ENCODE peak calls at places on chromosomes 6 and 20, in ten cellular contexts. One of them, this sample, is unnamed.

GRCh38 chr6:119044263-119044662 is 34.2 kb downstream of the FAM184A start:
- DNase-seq in heart left ventricle: no peak
- DNase-seq in esophagus squamous epithelium: no peak
- DNase-seq in stomach: no peak
- DNase-seq in HCT116: no peak
- DNase-seq in body of pancreas: no peak
- DNase-seq in upper lobe of left lung: no peak
- DNase-seq in spleen: no peak
- DNase-seq in A549: no peak
- DNase-seq in ovary: no peak
- DNase-seq in this sample: no peak

GRCh38 chr6:80769101-80769500 is 662.6 kb downstream of the BCKDHB start:
- DNase-seq in heart left ventricle: no peak
- DNase-seq in esophagus squamous epithelium: no peak
- DNase-seq in stomach: no peak
- DNase-seq in HCT116: no peak
- DNase-seq in body of pancreas: no peak
- DNase-seq in upper lobe of left lung: no peak
- DNase-seq in spleen: no peak
- DNase-seq in A549: no peak
- DNase-seq in ovary: no peak
- DNase-seq in this sample: no peak

GRCh38 chr6:157715766-157716171 is 107.3 kb upstream of the SNX9 start:
- DNase-seq in heart left ventricle: peak
- DNase-seq in esophagus squamous epithelium: no peak
- DNase-seq in stomach: no peak
- DNase-seq in HCT116: no peak
- DNase-seq in body of pancreas: no peak
- DNase-seq in upper lobe of left lung: no peak
- DNase-seq in spleen: no peak
- DNase-seq in A549: no peak
- DNase-seq in ovary: peak
- DNase-seq in this sample: peak

GRCh38 chr20:39885975-39886649 is 802.9 kb downstream of the MAFB start:
- DNase-seq in heart left ventricle: peak
- DNase-seq in esophagus squamous epithelium: peak
- DNase-seq in stomach: peak
- DNase-seq in HCT116: no peak
- DNase-seq in body of pancreas: peak
- DNase-seq in upper lobe of left lung: no peak
- DNase-seq in spleen: no peak
- DNase-seq in A549: no peak
- DNase-seq in ovary: peak
- DNase-seq in this sample: peak

GRCh38 chr6:104050455-104050854 is 809.3 kb downstream of the HACE1 start:
- DNase-seq in heart left ventricle: no peak
- DNase-seq in esophagus squamous epithelium: no peak
- DNase-seq in stomach: no peak
- DNase-seq in HCT116: no peak
- DNase-seq in body of pancreas: no peak
- DNase-seq in upper lobe of left lung: no peak
- DNase-seq in spleen: no peak
- DNase-seq in A549: no peak
- DNase-seq in ovary: no peak
- DNase-seq in this sample: no peak

GRCh38 chr20:36836591-36837329 is 39.2 kb upstream of the TLDC2 start:
- DNase-seq in heart left ventricle: peak
- DNase-seq in esophagus squamous epithelium: no peak
- DNase-seq in stomach: peak
- DNase-seq in HCT116: peak
- DNase-seq in body of pancreas: peak
- DNase-seq in upper lobe of left lung: no peak
- DNase-seq in spleen: peak
- DNase-seq in A549: peak
- DNase-seq in ovary: peak
- DNase-seq in this sample: peak

GRCh38 chr20:5198651-5198924 is 71.8 kb downstream of the CDS2 start:
- DNase-seq in heart left ventricle: no peak
- DNase-seq in esophagus squamous epithelium: no peak
- DNase-seq in stomach: no peak
- DNase-seq in HCT116: no peak
- DNase-seq in body of pancreas: no peak
- DNase-seq in upper lobe of left lung: peak
- DNase-seq in spleen: no peak
- DNase-seq in A549: no peak
- DNase-seq in ovary: no peak
- DNase-seq in this sample: no peak

GRCh38 chr6:89385846-89386245 is 26.2 kb downstream of the RRAGD start:
- DNase-seq in heart left ventricle: no peak
- DNase-seq in esophagus squamous epithelium: no peak
- DNase-seq in stomach: no peak
- DNase-seq in HCT116: no peak
- DNase-seq in body of pancreas: no peak
- DNase-seq in upper lobe of left lung: peak
- DNase-seq in spleen: no peak
- DNase-seq in A549: no peak
- DNase-seq in ovary: no peak
- DNase-seq in this sample: peak

GRCh38 chr6:31401403-31401802 is 2.0 kb upstream of the MICA start:
- DNase-seq in heart left ventricle: peak
- DNase-seq in esophagus squamous epithelium: no peak
- DNase-seq in stomach: peak
- DNase-seq in HCT116: peak
- DNase-seq in body of pancreas: peak
- DNase-seq in upper lobe of left lung: no peak
- DNase-seq in spleen: no peak
- DNase-seq in A549: no peak
- DNase-seq in ovary: peak
- DNase-seq in this sample: peak
- TF ChIP-seq POLR2A in heart left ventricle: peak
- TF ChIP-seq POLR2A in esophagus squamous epithelium: peak
- TF ChIP-seq POLR2A in stomach: no peak
- TF ChIP-seq POLR2A in HCT116: no peak
- TF ChIP-seq POLR2A in body of pancreas: no peak
- TF ChIP-seq POLR2A in upper lobe of left lung: no peak
- TF ChIP-seq POLR2A in spleen: no peak
- TF ChIP-seq POLR2A in A549: no peak
- TF ChIP-seq POLR2A in ovary: peak
- TF ChIP-seq POLR2A in this sample: no peak

GRCh38 chr6:111888928-111889696 is 15.9 kb upstream of the FYN start:
- DNase-seq in heart left ventricle: peak
- DNase-seq in esophagus squamous epithelium: no peak
- DNase-seq in stomach: no peak
- DNase-seq in HCT116: no peak
- DNase-seq in body of pancreas: no peak
- DNase-seq in upper lobe of left lung: no peak
- DNase-seq in spleen: no peak
- DNase-seq in A549: no peak
- DNase-seq in ovary: peak
- DNase-seq in this sample: peak

GRCh38 chr6:111890981-111891380 is 17.7 kb upstream of the FYN start:
- DNase-seq in heart left ventricle: no peak
- DNase-seq in esophagus squamous epithelium: no peak
- DNase-seq in stomach: no peak
- DNase-seq in HCT116: no peak
- DNase-seq in body of pancreas: no peak
- DNase-seq in upper lobe of left lung: no peak
- DNase-seq in spleen: no peak
- DNase-seq in A549: no peak
- DNase-seq in ovary: no peak
- DNase-seq in this sample: no peak

GRCh38 chr6:111884068-111884467 is 10.8 kb upstream of the FYN start:
- DNase-seq in heart left ventricle: no peak
- DNase-seq in esophagus squamous epithelium: no peak
- DNase-seq in stomach: no peak
- DNase-seq in HCT116: no peak
- DNase-seq in body of pancreas: no peak
- DNase-seq in upper lobe of left lung: no peak
- DNase-seq in spleen: no peak
- DNase-seq in A549: no peak
- DNase-seq in ovary: no peak
- DNase-seq in this sample: no peak

GRCh38 chr6:111880181-111880944 is 7.1 kb upstream of the FYN start:
- DNase-seq in heart left ventricle: no peak
- DNase-seq in esophagus squamous epithelium: no peak
- DNase-seq in stomach: no peak
- DNase-seq in HCT116: no peak
- DNase-seq in body of pancreas: no peak
- DNase-seq in upper lobe of left lung: no peak
- DNase-seq in spleen: no peak
- DNase-seq in A549: no peak
- DNase-seq in ovary: no peak
- DNase-seq in this sample: no peak

DNA sequence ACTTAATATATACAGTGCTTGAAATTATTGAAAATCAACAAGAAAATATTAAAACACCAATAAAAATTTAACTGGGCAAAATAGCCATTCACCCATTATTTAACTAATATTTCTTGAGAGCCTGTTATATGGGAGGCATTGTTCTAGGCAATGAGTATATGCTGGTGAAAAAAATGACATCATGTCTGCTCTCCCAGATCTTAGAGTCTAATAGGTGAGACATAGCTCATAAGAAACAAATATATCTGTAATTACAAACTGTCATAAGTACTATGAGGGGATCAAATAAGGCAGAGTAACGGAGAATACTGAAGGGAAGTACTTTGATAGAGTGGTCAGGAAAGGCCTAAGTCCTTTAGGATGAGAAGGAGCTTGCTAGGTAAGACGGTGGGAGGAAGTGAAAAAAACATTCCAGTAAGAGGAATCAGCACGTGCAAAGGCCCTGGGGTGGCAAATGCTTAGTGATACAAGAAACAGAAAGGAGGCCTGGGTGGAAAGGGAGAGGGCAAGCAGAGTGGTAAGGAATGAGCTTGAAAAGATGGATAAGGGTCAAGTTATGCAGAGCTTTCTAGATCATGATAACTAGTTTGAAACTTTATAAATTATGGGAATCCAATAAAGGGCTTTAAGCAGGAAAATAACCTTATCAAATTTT is 12.2 kb upstream of the FYN start:
- DNase-seq in heart left ventricle: no peak
- DNase-seq in esophagus squamous epithelium: no peak
- DNase-seq in stomach: no peak
- DNase-seq in HCT116: no peak
- DNase-seq in body of pancreas: no peak
- DNase-seq in upper lobe of left lung: no peak
- DNase-seq in spleen: no peak
- DNase-seq in A549: no peak
- DNase-seq in ovary: no peak
- DNase-seq in this sample: no peak
- TF ChIP-seq CTCF in heart left ventricle: no peak
- TF ChIP-seq CTCF in esophagus squamous epithelium: no peak
- TF ChIP-seq CTCF in stomach: no peak
- TF ChIP-seq CTCF in HCT116: no peak
- TF ChIP-seq CTCF in body of pancreas: no peak
- TF ChIP-seq CTCF in upper lobe of left lung: no peak
- TF ChIP-seq CTCF in spleen: no peak
- TF ChIP-seq CTCF in A549: no peak
- TF ChIP-seq CTCF in ovary: no peak
- TF ChIP-seq CTCF in this sample: no peak

GRCh38 chr20:62301111-62301668 is 1.6 kb upstream of the ADRM1 start:
- DNase-seq in heart left ventricle: no peak
- DNase-seq in esophagus squamous epithelium: no peak
- DNase-seq in stomach: no peak
- DNase-seq in HCT116: no peak
- DNase-seq in body of pancreas: no peak
- DNase-seq in upper lobe of left lung: no peak
- DNase-seq in spleen: no peak
- DNase-seq in A549: no peak
- DNase-seq in ovary: no peak
- DNase-seq in this sample: no peak

GRCh38 chr20:62299666-62300236 is 3.0 kb upstream of the ADRM1 start:
- DNase-seq in heart left ventricle: no peak
- DNase-seq in esophagus squamous epithelium: no peak
- DNase-seq in stomach: no peak
- DNase-seq in HCT116: no peak
- DNase-seq in body of pancreas: no peak
- DNase-seq in upper lobe of left lung: no peak
- DNase-seq in spleen: no peak
- DNase-seq in A549: no peak
- DNase-seq in ovary: no peak
- DNase-seq in this sample: no peak

GRCh38 chr20:62301773-62302340 is 940 bp upstream of the ADRM1 start:
- DNase-seq in heart left ventricle: peak
- DNase-seq in esophagus squamous epithelium: peak
- DNase-seq in stomach: peak
- DNase-seq in HCT116: peak
- DNase-seq in body of pancreas: peak
- DNase-seq in upper lobe of left lung: peak
- DNase-seq in spleen: peak
- DNase-seq in A549: peak
- DNase-seq in ovary: peak
- DNase-seq in this sample: peak

GRCh38 chr20:62298577-62299249 is 4.1 kb upstream of the ADRM1 start:
- DNase-seq in heart left ventricle: no peak
- DNase-seq in esophagus squamous epithelium: no peak
- DNase-seq in stomach: no peak
- DNase-seq in HCT116: no peak
- DNase-seq in body of pancreas: no peak
- DNase-seq in upper lobe of left lung: no peak
- DNase-seq in spleen: peak
- DNase-seq in A549: no peak
- DNase-seq in ovary: no peak
- DNase-seq in this sample: no peak

DNA sequence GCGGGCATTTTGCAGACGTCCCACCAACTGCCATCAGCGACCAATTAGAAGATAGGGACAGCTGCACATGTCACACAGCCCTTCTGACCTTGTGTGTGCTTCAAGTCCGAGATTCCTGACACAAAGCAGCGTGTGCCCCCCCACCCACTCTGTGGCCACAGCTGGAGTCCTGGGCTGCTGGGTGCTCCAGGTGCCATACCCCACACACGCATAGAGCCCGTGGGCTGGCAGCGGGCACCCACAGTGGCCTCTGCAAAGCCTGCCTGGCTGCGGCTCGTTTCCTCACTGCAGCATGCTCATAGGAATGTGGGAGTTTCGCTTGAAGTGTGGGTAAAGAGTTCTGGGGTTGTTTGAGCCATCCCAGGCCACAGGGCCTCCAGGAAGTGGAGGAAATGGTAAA is 2.5 kb upstream of the ADRM1 start:
- DNase-seq in heart left ventricle: no peak
- DNase-seq in esophagus squamous epithelium: no peak
- DNase-seq in stomach: no peak
- DNase-seq in HCT116: no peak
- DNase-seq in body of pancreas: no peak
- DNase-seq in upper lobe of left lung: no peak
- DNase-seq in spleen: no peak
- DNase-seq in A549: no peak
- DNase-seq in ovary: no peak
- DNase-seq in this sample: no peak
- TF ChIP-seq POLR2A in heart left ventricle: no peak
- TF ChIP-seq POLR2A in esophagus squamous epithelium: no peak
- TF ChIP-seq POLR2A in stomach: no peak
- TF ChIP-seq POLR2A in HCT116: no peak
- TF ChIP-seq POLR2A in body of pancreas: no peak
- TF ChIP-seq POLR2A in upper lobe of left lung: no peak
- TF ChIP-seq POLR2A in spleen: no peak
- TF ChIP-seq POLR2A in A549: no peak
- TF ChIP-seq POLR2A in ovary: no peak
- TF ChIP-seq POLR2A in this sample: no peak

DNA sequence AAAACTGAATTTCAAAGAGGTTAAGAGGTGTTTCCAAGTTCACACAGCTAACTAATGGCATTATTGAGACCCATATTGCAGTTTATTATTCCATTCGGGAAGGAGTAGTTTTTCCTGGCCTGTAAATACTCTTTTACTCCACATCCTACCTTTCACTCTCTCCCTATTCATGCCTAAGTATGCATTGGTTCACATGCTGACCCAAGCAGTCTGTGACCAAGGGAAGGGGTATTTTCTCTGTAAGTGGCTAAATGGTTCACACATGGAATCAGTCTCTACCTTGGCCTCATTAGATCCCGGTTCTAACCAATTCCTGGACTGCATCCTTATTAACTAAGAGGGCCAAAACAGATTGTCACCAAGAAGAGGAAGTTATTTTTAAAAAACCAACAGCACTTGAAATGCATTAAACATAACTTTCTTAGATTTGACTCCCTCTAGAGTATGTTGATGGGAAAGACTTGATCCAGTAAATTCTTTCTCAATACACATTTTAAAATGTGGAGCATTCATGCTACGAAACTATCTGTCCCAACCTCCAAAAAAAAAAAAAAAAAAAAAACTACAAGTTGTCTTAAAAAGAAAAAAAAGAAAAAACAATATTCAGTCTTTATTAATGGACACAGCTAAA is 17.8 kb upstream of the RSPO3 start:
- DNase-seq in heart left ventricle: no peak
- DNase-seq in esophagus squamous epithelium: no peak
- DNase-seq in stomach: no peak
- DNase-seq in HCT116: no peak
- DNase-seq in body of pancreas: no peak
- DNase-seq in upper lobe of left lung: no peak
- DNase-seq in spleen: no peak
- DNase-seq in A549: no peak
- DNase-seq in ovary: no peak
- DNase-seq in this sample: no peak
- TF ChIP-seq CTCF in heart left ventricle: no peak
- TF ChIP-seq CTCF in esophagus squamous epithelium: no peak
- TF ChIP-seq CTCF in stomach: no peak
- TF ChIP-seq CTCF in HCT116: peak
- TF ChIP-seq CTCF in body of pancreas: peak
- TF ChIP-seq CTCF in upper lobe of left lung: peak
- TF ChIP-seq CTCF in spleen: no peak
- TF ChIP-seq CTCF in A549: peak
- TF ChIP-seq CTCF in ovary: no peak
- TF ChIP-seq CTCF in this sample: no peak